ENCODE peak calls at places on chromosomes 5 and 9, in seven cellular contexts. One of them, this sample, is unnamed.

GRCh38 chr5:77832166-77832770 is 56.1 kb upstream of the TBCA start:
- DNase-seq in left ventricle myocardium inferior: no peak
- DNase-seq in keratinocyte: no peak
- DNase-seq in suprapubic skin: no peak
- DNase-seq in IMR-90: no peak
- DNase-seq in brain microvascular endothelial cell: no peak
- DNase-seq in fibroblast of lung: no peak
- DNase-seq in this sample: no peak

GRCh38 chr5:100828071-100828689 is 74.9 kb downstream of the ST8SIA4 start:
- DNase-seq in left ventricle myocardium inferior: no peak
- DNase-seq in brain microvascular endothelial cell: no peak
- DNase-seq in suprapubic skin: no peak
- DNase-seq in keratinocyte: no peak
- DNase-seq in IMR-90: no peak
- DNase-seq in fibroblast of lung: no peak
- DNase-seq in this sample: peak

GRCh38 chr5:136132087-136132486 is 558 bp upstream of the SMAD5 start:
- DNase-seq in fibroblast of lung: no peak
- DNase-seq in suprapubic skin: no peak
- DNase-seq in left ventricle myocardium inferior: no peak
- DNase-seq in IMR-90: no peak
- DNase-seq in brain microvascular endothelial cell: no peak
- DNase-seq in keratinocyte: no peak
- DNase-seq in this sample: peak

GRCh38 chr5:163978897-163979296 is 473.5 kb downstream of the MAT2B start:
- DNase-seq in fibroblast of lung: no peak
- DNase-seq in left ventricle myocardium inferior: no peak
- DNase-seq in brain microvascular endothelial cell: no peak
- DNase-seq in IMR-90: no peak
- DNase-seq in suprapubic skin: no peak
- DNase-seq in keratinocyte: no peak
- DNase-seq in this sample: no peak

GRCh38 chr5:82635561-82636288 is 357.6 kb upstream of the RPS23 start:
- DNase-seq in left ventricle myocardium inferior: no peak
- DNase-seq in brain microvascular endothelial cell: peak
- DNase-seq in keratinocyte: peak
- DNase-seq in suprapubic skin: no peak
- DNase-seq in fibroblast of lung: peak
- DNase-seq in IMR-90: peak
- DNase-seq in this sample: no peak

GRCh38 chr9:82105729-82106128 is 117.2 kb downstream of the SPATA31D1 start:
- DNase-seq in keratinocyte: no peak
- DNase-seq in IMR-90: no peak
- DNase-seq in suprapubic skin: no peak
- DNase-seq in left ventricle myocardium inferior: no peak
- DNase-seq in brain microvascular endothelial cell: no peak
- DNase-seq in fibroblast of lung: no peak
- DNase-seq in this sample: no peak

GRCh38 chr9:127897194-127897692 is 2.2 kb downstream of the ST6GALNAC6 start:
- DNase-seq in brain microvascular endothelial cell: peak
- DNase-seq in keratinocyte: no peak
- DNase-seq in IMR-90: peak
- DNase-seq in suprapubic skin: peak
- DNase-seq in left ventricle myocardium inferior: peak
- DNase-seq in fibroblast of lung: peak
- DNase-seq in this sample: peak

GRCh38 chr5:178419196-178419595 is 171.0 kb downstream of the COL23A1 start:
- DNase-seq in left ventricle myocardium inferior: no peak
- DNase-seq in fibroblast of lung: no peak
- DNase-seq in keratinocyte: no peak
- DNase-seq in brain microvascular endothelial cell: no peak
- DNase-seq in IMR-90: no peak
- DNase-seq in suprapubic skin: no peak
- DNase-seq in this sample: no peak

GRCh38 chr5:1749346-1750124 is 50.1 kb downstream of the MRPL36 start:
- DNase-seq in IMR-90: no peak
- DNase-seq in keratinocyte: no peak
- DNase-seq in left ventricle myocardium inferior: no peak
- DNase-seq in fibroblast of lung: no peak
- DNase-seq in brain microvascular endothelial cell: no peak
- DNase-seq in suprapubic skin: peak
- DNase-seq in this sample: no peak

GRCh38 chr5:179801304-179802206 is 5.1 kb downstream of the MGAT4B start:
- DNase-seq in brain microvascular endothelial cell: peak
- DNase-seq in IMR-90: peak
- DNase-seq in fibroblast of lung: peak
- DNase-seq in left ventricle myocardium inferior: peak
- DNase-seq in keratinocyte: no peak
- DNase-seq in suprapubic skin: peak
- DNase-seq in this sample: peak

GRCh38 chr9:79623799-79624721 is 52.3 kb downstream of the TLE4 start:
- DNase-seq in keratinocyte: peak
- DNase-seq in suprapubic skin: no peak
- DNase-seq in IMR-90: no peak
- DNase-seq in left ventricle myocardium inferior: peak
- DNase-seq in fibroblast of lung: no peak
- DNase-seq in brain microvascular endothelial cell: no peak
- DNase-seq in this sample: peak

GRCh38 chr9:8724284-8725018 is 924.9 kb upstream of the DMAC1 start:
- DNase-seq in left ventricle myocardium inferior: no peak
- DNase-seq in fibroblast of lung: no peak
- DNase-seq in brain microvascular endothelial cell: no peak
- DNase-seq in keratinocyte: no peak
- DNase-seq in IMR-90: no peak
- DNase-seq in suprapubic skin: no peak
- DNase-seq in this sample: no peak

GRCh38 chr5:119063579-119064379 is 7.1 kb upstream of the DMXL1 start:
- DNase-seq in keratinocyte: no peak
- DNase-seq in fibroblast of lung: peak
- DNase-seq in suprapubic skin: no peak
- DNase-seq in brain microvascular endothelial cell: no peak
- DNase-seq in IMR-90: peak
- DNase-seq in left ventricle myocardium inferior: no peak
- DNase-seq in this sample: peak

GRCh38 chr9:137286980-137287383 is 9.5 kb downstream of the TOR4A start:
- DNase-seq in IMR-90: peak
- DNase-seq in keratinocyte: no peak
- DNase-seq in left ventricle myocardium inferior: no peak
- DNase-seq in brain microvascular endothelial cell: peak
- DNase-seq in suprapubic skin: peak
- DNase-seq in fibroblast of lung: peak
- DNase-seq in this sample: peak

GRCh38 chr5:157109744-157110143 is 900 bp upstream of the HAVCR2 start:
- DNase-seq in IMR-90: no peak
- DNase-seq in left ventricle myocardium inferior: no peak
- DNase-seq in keratinocyte: no peak
- DNase-seq in suprapubic skin: no peak
- DNase-seq in fibroblast of lung: no peak
- DNase-seq in brain microvascular endothelial cell: no peak
- DNase-seq in this sample: peak

GRCh38 chr5:19975795-19976194 is 12.2 kb downstream of the CDH18 start:
- DNase-seq in left ventricle myocardium inferior: no peak
- DNase-seq in suprapubic skin: no peak
- DNase-seq in keratinocyte: no peak
- DNase-seq in brain microvascular endothelial cell: no peak
- DNase-seq in fibroblast of lung: no peak
- DNase-seq in IMR-90: no peak
- DNase-seq in this sample: no peak

GRCh38 chr5:25393321-25393720 is 748.5 kb upstream of the CDH10 start:
- DNase-seq in brain microvascular endothelial cell: no peak
- DNase-seq in fibroblast of lung: no peak
- DNase-seq in suprapubic skin: no peak
- DNase-seq in IMR-90: no peak
- DNase-seq in keratinocyte: no peak
- DNase-seq in left ventricle myocardium inferior: no peak
- DNase-seq in this sample: no peak

GRCh38 chr5:135497971-135498661 is 37.6 kb downstream of the NEUROG1 start:
- DNase-seq in fibroblast of lung: no peak
- DNase-seq in suprapubic skin: no peak
- DNase-seq in left ventricle myocardium inferior: no peak
- DNase-seq in brain microvascular endothelial cell: no peak
- DNase-seq in keratinocyte: no peak
- DNase-seq in IMR-90: no peak
- DNase-seq in this sample: no peak

GRCh38 chr5:88390007-88390385 is 121.4 kb upstream of the TMEM161B start:
- DNase-seq in brain microvascular endothelial cell: no peak
- DNase-seq in left ventricle myocardium inferior: no peak
- DNase-seq in suprapubic skin: no peak
- DNase-seq in keratinocyte: no peak
- DNase-seq in fibroblast of lung: no peak
- DNase-seq in IMR-90: no peak
- DNase-seq in this sample: no peak

GRCh38 chr5:66675369-66675768 is 79.2 kb downstream of the MAST4 start:
- DNase-seq in keratinocyte: no peak
- DNase-seq in left ventricle myocardium inferior: no peak
- DNase-seq in suprapubic skin: no peak
- DNase-seq in brain microvascular endothelial cell: no peak
- DNase-seq in fibroblast of lung: no peak
- DNase-seq in IMR-90: no peak
- DNase-seq in this sample: no peak

GRCh38 chr9:87498046-87498815 is 564 bp downstream of the DAPK1 start:
- DNase-seq in suprapubic skin: no peak
- DNase-seq in IMR-90: no peak
- DNase-seq in fibroblast of lung: peak
- DNase-seq in left ventricle myocardium inferior: peak
- DNase-seq in keratinocyte: no peak
- DNase-seq in brain microvascular endothelial cell: no peak
- DNase-seq in this sample: peak

GRCh38 chr9:70601000-70601929 is 186.8 kb upstream of the KLF9 start:
- DNase-seq in IMR-90: peak
- DNase-seq in suprapubic skin: peak
- DNase-seq in fibroblast of lung: peak
- DNase-seq in left ventricle myocardium inferior: peak
- DNase-seq in keratinocyte: no peak
- DNase-seq in brain microvascular endothelial cell: peak
- DNase-seq in this sample: no peak

GRCh38 chr5:174229640-174230350 is 184.3 kb downstream of the NSG2 start:
- DNase-seq in fibroblast of lung: peak
- DNase-seq in IMR-90: peak
- DNase-seq in keratinocyte: no peak
- DNase-seq in left ventricle myocardium inferior: no peak
- DNase-seq in brain microvascular endothelial cell: peak
- DNase-seq in suprapubic skin: no peak
- DNase-seq in this sample: no peak

GRCh38 chr9:112074250-112075008 is 100.7 kb downstream of the SUSD1 start:
- DNase-seq in left ventricle myocardium inferior: peak
- DNase-seq in brain microvascular endothelial cell: peak
- DNase-seq in keratinocyte: no peak
- DNase-seq in suprapubic skin: no peak
- DNase-seq in IMR-90: peak
- DNase-seq in fibroblast of lung: peak
- DNase-seq in this sample: peak

GRCh38 chr5:75588666-75589065 is 22.6 kb upstream of the ANKDD1B start:
- DNase-seq in suprapubic skin: no peak
- DNase-seq in fibroblast of lung: no peak
- DNase-seq in keratinocyte: no peak
- DNase-seq in IMR-90: no peak
- DNase-seq in left ventricle myocardium inferior: no peak
- DNase-seq in brain microvascular endothelial cell: no peak
- DNase-seq in this sample: no peak

GRCh38 chr5:75584641-75585040 is 26.6 kb upstream of the ANKDD1B start:
- DNase-seq in IMR-90: no peak
- DNase-seq in brain microvascular endothelial cell: no peak
- DNase-seq in suprapubic skin: no peak
- DNase-seq in fibroblast of lung: no peak
- DNase-seq in keratinocyte: no peak
- DNase-seq in left ventricle myocardium inferior: no peak
- DNase-seq in this sample: no peak
- TF ChIP-seq CTCF in IMR-90: peak
- TF ChIP-seq CTCF in brain microvascular endothelial cell: peak
- TF ChIP-seq CTCF in suprapubic skin: no peak
- TF ChIP-seq CTCF in fibroblast of lung: no peak
- TF ChIP-seq CTCF in keratinocyte: peak
- TF ChIP-seq CTCF in left ventricle myocardium inferior: no peak
- TF ChIP-seq CTCF in this sample: no peak

DNA sequence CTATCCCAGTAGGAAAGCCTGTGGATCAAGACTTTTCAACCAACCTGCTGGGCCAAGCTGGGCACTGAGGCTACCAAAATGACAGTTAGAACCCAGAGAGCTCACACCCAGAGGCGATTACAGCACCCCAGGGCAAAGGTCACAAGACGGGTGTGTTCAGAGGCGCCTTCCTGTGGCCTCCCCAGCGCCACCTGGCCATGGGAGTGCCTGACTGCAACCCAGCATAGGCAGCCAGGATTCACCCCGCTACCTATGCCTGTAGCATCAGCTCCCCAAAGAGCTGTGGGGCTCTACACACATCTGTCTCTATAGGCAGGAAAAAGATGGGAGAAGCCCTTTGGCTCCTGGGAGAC is 33.5 kb downstream of the PDGFRB start:
- DNase-seq in IMR-90: no peak
- DNase-seq in keratinocyte: no peak
- DNase-seq in brain microvascular endothelial cell: no peak
- DNase-seq in left ventricle myocardium inferior: no peak
- DNase-seq in suprapubic skin: no peak
- DNase-seq in fibroblast of lung: no peak
- DNase-seq in this sample: peak
- TF ChIP-seq CTCF in IMR-90: peak
- TF ChIP-seq CTCF in keratinocyte: peak
- TF ChIP-seq CTCF in brain microvascular endothelial cell: peak
- TF ChIP-seq CTCF in left ventricle myocardium inferior: peak
- TF ChIP-seq CTCF in suprapubic skin: no peak
- TF ChIP-seq CTCF in fibroblast of lung: no peak
- TF ChIP-seq CTCF in this sample: peak

GRCh38 chr5:149228610-149229297 is 42.9 kb upstream of the AFAP1L1 start:
- DNase-seq in brain microvascular endothelial cell: peak
- DNase-seq in left ventricle myocardium inferior: no peak
- DNase-seq in IMR-90: peak
- DNase-seq in fibroblast of lung: peak
- DNase-seq in suprapubic skin: no peak
- DNase-seq in keratinocyte: peak
- DNase-seq in this sample: no peak
- TF ChIP-seq CTCF in brain microvascular endothelial cell: peak
- TF ChIP-seq CTCF in left ventricle myocardium inferior: peak
- TF ChIP-seq CTCF in IMR-90: peak
- TF ChIP-seq CTCF in fibroblast of lung: peak
- TF ChIP-seq CTCF in suprapubic skin: peak
- TF ChIP-seq CTCF in keratinocyte: peak
- TF ChIP-seq CTCF in this sample: no peak

GRCh38 chr5:126268697-126269315 is 154.4 kb upstream of the GRAMD2B start:
- DNase-seq in suprapubic skin: no peak
- DNase-seq in brain microvascular endothelial cell: no peak
- DNase-seq in left ventricle myocardium inferior: no peak
- DNase-seq in IMR-90: no peak
- DNase-seq in fibroblast of lung: no peak
- DNase-seq in keratinocyte: no peak
- DNase-seq in this sample: no peak

GRCh38 chr5:126265917-126266316 is 157.3 kb upstream of the GRAMD2B start:
- DNase-seq in keratinocyte: no peak
- DNase-seq in fibroblast of lung: no peak
- DNase-seq in left ventricle myocardium inferior: no peak
- DNase-seq in IMR-90: no peak
- DNase-seq in suprapubic skin: no peak
- DNase-seq in brain microvascular endothelial cell: no peak
- DNase-seq in this sample: no peak

GRCh38 chr5:126271141-126271540 is 152.1 kb upstream of the GRAMD2B start:
- DNase-seq in fibroblast of lung: no peak
- DNase-seq in brain microvascular endothelial cell: no peak
- DNase-seq in left ventricle myocardium inferior: no peak
- DNase-seq in suprapubic skin: no peak
- DNase-seq in IMR-90: no peak
- DNase-seq in keratinocyte: no peak
- DNase-seq in this sample: no peak

GRCh38 chr5:126267435-126267834 is 155.8 kb upstream of the GRAMD2B start:
- DNase-seq in IMR-90: no peak
- DNase-seq in fibroblast of lung: no peak
- DNase-seq in left ventricle myocardium inferior: no peak
- DNase-seq in suprapubic skin: no peak
- DNase-seq in keratinocyte: no peak
- DNase-seq in brain microvascular endothelial cell: no peak
- DNase-seq in this sample: no peak

GRCh38 chr5:126269511-126269910 is 153.7 kb upstream of the GRAMD2B start:
- DNase-seq in brain microvascular endothelial cell: no peak
- DNase-seq in IMR-90: no peak
- DNase-seq in left ventricle myocardium inferior: no peak
- DNase-seq in fibroblast of lung: no peak
- DNase-seq in suprapubic skin: no peak
- DNase-seq in keratinocyte: no peak
- DNase-seq in this sample: no peak
- TF ChIP-seq CTCF in brain microvascular endothelial cell: no peak
- TF ChIP-seq CTCF in IMR-90: no peak
- TF ChIP-seq CTCF in left ventricle myocardium inferior: no peak
- TF ChIP-seq CTCF in fibroblast of lung: no peak
- TF ChIP-seq CTCF in suprapubic skin: no peak
- TF ChIP-seq CTCF in keratinocyte: no peak
- TF ChIP-seq CTCF in this sample: no peak